ENCODE peak calls at places on chromosomes 2 and 18, in ten cellular contexts. L is activated naive CD4-positive, alpha-beta T cell treated with anti-CD3 and anti-CD28 coated beads, Interleukin-2, amount 10 ng/mL, durations not matched to agents 7 days and 5 days; Y is progenitor cell of endocrine pancreas; J is NB4; F is NAMALWA; G is AG08396; D is astrocyte of the spinal cord; X is stimulated activated CD8-positive, alpha-beta memory T cell treated with anti-CD3 and anti-CD28 coated beads, Interleukin-15, amount 100 ng/mL, for 24 hours; V is lower lobe of right lung; O is A549. K is an unnamed sample.

GRCh38 chr2:69829243-69830044 is at the start of gene GMCL1:
- DNase-seq in J (peak), Y (peak), G (peak), D (peak), O (peak), L (peak), F (peak), X (peak), V (peak), K (peak)

GRCh38 chr2:193584522-193584938 is 1389.8 kb upstream of the TMEFF2 start:
- DNase-seq in X (no peak), F (peak), G (no peak), D (peak), J (peak), Y (no peak), O (peak), V (no peak), L (no peak), K (no peak)

GRCh38 chr2:237541242-237541641 is 25.1 kb upstream of the PRLH start:
- DNase-seq in J (peak), O (no peak), V (no peak), L (no peak), G (no peak), Y (no peak), X (no peak), D (no peak), F (no peak), K (no peak)

GRCh38 chr18:69968073-69968472 is 20.4 kb upstream of the CD226 start:
- DNase-seq in X (no peak), L (peak), O (no peak), Y (no peak), G (no peak), F (no peak), D (no peak), J (no peak), V (no peak), K (no peak)

GRCh38 chr18:36086186-36086585 is 18.8 kb upstream of the RPRD1A start:
- DNase-seq in V (no peak), X (no peak), L (no peak), D (no peak), O (no peak), F (no peak), J (no peak), Y (no peak), G (no peak), K (no peak)

GRCh38 chr2:3267869-3268704 is 109.5 kb downstream of the EIPR1 start:
- DNase-seq in X (no peak), L (no peak), D (no peak), O (no peak), V (no peak), G (no peak), F (no peak), Y (no peak), J (no peak), K (no peak)

GRCh38 chr18:37254256-37254880 is 311.2 kb downstream of the CELF4 start:
- DNase-seq in J (no peak), D (no peak), X (no peak), V (no peak), L (no peak), Y (no peak), O (no peak), F (no peak), G (no peak), K (no peak)

GRCh38 chr18:5463390-5463789 is 80.4 kb downstream of the EPB41L3 start:
- DNase-seq in J (no peak), Y (no peak), G (no peak), X (no peak), V (peak), O (no peak), F (no peak), D (peak), L (no peak), K (peak)

GRCh38 chr2:205273627-205274026 is 408.7 kb upstream of the NRP2 start:
- DNase-seq in L (no peak), O (peak), J (no peak), D (no peak), G (no peak), V (no peak), Y (no peak), F (no peak), X (no peak), K (no peak)

GRCh38 chr2:176122633-176123482 is at the start of gene HOXD9:
- DNase-seq in J (no peak), L (no peak), O (no peak), V (no peak), Y (no peak), G (no peak), X (no peak), F (no peak), D (peak), K (peak)

GRCh38 chr2:128986867-128987268 is 668.2 kb upstream of the HS6ST1 start:
- DNase-seq in D (no peak), J (no peak), Y (no peak), L (no peak), X (no peak), F (no peak), V (no peak), O (no peak), G (no peak), K (no peak)

GRCh38 chr2:43034242-43034619 is 192.2 kb downstream of the ZFP36L2 start:
- DNase-seq in J (no peak), O (no peak), X (no peak), L (no peak), D (no peak), V (no peak), Y (no peak), G (no peak), F (no peak), K (no peak)

GRCh38 chr18:27378396-27379094 is 193.4 kb upstream of the CHST9 start:
- DNase-seq in Y (no peak), F (no peak), V (no peak), J (no peak), X (no peak), G (no peak), L (no peak), O (no peak), D (peak), K (no peak)

GRCh38 chr2:226351711-226352110 is 447.9 kb downstream of the IRS1 start:
- DNase-seq in J (no peak), O (no peak), L (no peak), D (no peak), Y (no peak), F (no peak), X (no peak), G (no peak), V (no peak), K (no peak)

GRCh38 chr18:63831080-63831788 is 56.0 kb downstream of the SERPINB7 start:
- DNase-seq in L (no peak), F (no peak), G (no peak), D (peak), V (no peak), X (no peak), O (no peak), J (peak), Y (no peak), K (no peak)

GRCh38 chr2:128384956-128385355 is 66.3 kb upstream of the HS6ST1 start:
- DNase-seq in L (no peak), G (no peak), X (no peak), V (peak), F (no peak), Y (no peak), J (no peak), D (no peak), O (no peak), K (no peak)

GRCh38 chr2:237035781-237036352 is 49.8 kb upstream of the COPS8 start:
- DNase-seq in V (no peak), G (no peak), Y (no peak), F (no peak), D (no peak), L (no peak), J (no peak), X (no peak), O (no peak), K (no peak)

GRCh38 chr2:26246818-26247217 is 2.1 kb downstream of the HADHB start:
- DNase-seq in J (peak), F (no peak), X (no peak), O (peak), G (no peak), D (no peak), L (no peak), Y (no peak), V (no peak), K (no peak)

GRCh38 chr2:69200107-69200520 is 186.9 kb downstream of the GFPT1 start:
- DNase-seq in G (peak), Y (no peak), D (peak), F (no peak), L (no peak), X (no peak), J (peak), V (no peak), O (no peak), K (no peak)

GRCh38 chr2:78992451-78992806 is 33.1 kb upstream of the REG3G start:
- DNase-seq in D (peak), Y (peak), O (peak), X (no peak), J (peak), V (no peak), L (no peak), F (no peak), G (peak), K (no peak)

GRCh38 chr18:5238371-5238758 is 41.3 kb upstream of the AKAIN1 start:
- DNase-seq in F (peak), O (peak), L (peak), G (peak), X (peak), D (no peak), V (peak), J (no peak), Y (peak), K (no peak)

GRCh38 chr2:190627881-190628412 is 20.9 kb upstream of the NAB1 start:
- DNase-seq in G (peak), V (no peak), L (no peak), O (no peak), X (no peak), F (no peak), D (peak), J (peak), Y (no peak), K (no peak)

GRCh38 chr2:174076040-174076439 is 110.9 kb upstream of the SP3 start:
- DNase-seq in G (no peak), V (no peak), X (no peak), F (no peak), D (no peak), O (no peak), L (no peak), Y (no peak), J (no peak), K (no peak)

GRCh38 chr2:236753611-236754010 is 184.0 kb downstream of the ACKR3 start:
- DNase-seq in G (no peak), V (no peak), O (no peak), J (no peak), X (no peak), L (no peak), Y (no peak), F (peak), D (no peak), K (no peak)

GRCh38 chr18:62728254-62728653 is 12.9 kb downstream of the PHLPP1 start:
- DNase-seq in Y (no peak), F (no peak), O (no peak), J (no peak), L (no peak), G (no peak), X (no peak), V (no peak), D (no peak), K (no peak)

GRCh38 chr2:220320326-220320725 is 692.9 kb downstream of the SLC4A3 start:
- DNase-seq in D (no peak), V (no peak), O (no peak), Y (no peak), F (no peak), X (no peak), G (no peak), L (no peak), J (no peak), K (no peak)

GRCh38 chr2:54724560-54725342 is 1.3 kb downstream of the EML6 start:
- DNase-seq in G (peak), L (peak), D (no peak), F (peak), O (no peak), J (peak), Y (peak), X (no peak), V (peak), K (no peak)

GRCh38 chr2:20067992-20068727 is 16.7 kb upstream of the LAPTM4A start:
- DNase-seq in F (no peak), V (no peak), O (peak), G (peak), X (no peak), D (peak), J (no peak), Y (no peak), L (no peak), K (no peak)

GRCh38 chr2:190685348-190685747 is 36.5 kb downstream of the NAB1 start:
- DNase-seq in L (no peak), Y (no peak), D (no peak), V (no peak), F (no peak), X (no peak), G (no peak), O (no peak), J (no peak), K (no peak)

GRCh38 chr2:191804711-191805230 is 42.1 kb downstream of the CAVIN2 start:
- DNase-seq in J (no peak), O (no peak), L (no peak), Y (no peak), V (no peak), D (no peak), F (no peak), G (no peak), X (no peak), K (no peak)

GRCh38 chr2:168713325-168713724 is 89.1 kb upstream of the NOSTRIN start:
- DNase-seq in D (no peak), F (no peak), G (no peak), J (no peak), V (no peak), L (no peak), Y (no peak), X (no peak), O (no peak), K (no peak)

GRCh38 chr2:171008550-171009205 is 79.6 kb downstream of the GORASP2 start:
- DNase-seq in L (no peak), D (no peak), Y (no peak), F (no peak), O (no peak), J (no peak), G (no peak), X (no peak), V (no peak), K (no peak)

GRCh38 chr2:240351826-240352426 is 83.5 kb upstream of the GPC1 start:
- DNase-seq in O (no peak), G (no peak), L (no peak), F (no peak), X (no peak), Y (no peak), V (no peak), D (no peak), J (no peak), K (no peak)

GRCh38 chr18:52903858-52904257 is 563.9 kb downstream of the DCC start:
- DNase-seq in Y (peak), X (no peak), O (peak), G (no peak), L (no peak), J (peak), V (peak), F (peak), D (peak), K (no peak)

GRCh38 chr2:64987001-64987962 is 1.9 kb upstream of the SLC1A4 start:
- DNase-seq in V (no peak), Y (no peak), J (peak), D (peak), O (no peak), G (peak), X (no peak), L (no peak), F (peak), K (no peak)